ENCODE peak calls at places on chromosomes 1 and 21, in five cellular contexts. D, J, F, T and B are unnamed samples.

GRCh38 chr1:181013144-181013543 is 9.5 kb downstream of the STX6 start:
- DNase-seq in D (peak), J (no peak), F (no peak), T (no peak), B (no peak)

GRCh38 chr21:43866233-43866632 is 1.2 kb downstream of the AGPAT3 start:
- DNase-seq in D (peak), J (no peak), F (peak), T (peak), B (peak)

GRCh38 chr1:221777434-221778072 is 35.7 kb upstream of the DUSP10 start:
- DNase-seq in D (peak), J (no peak), F (peak), T (no peak), B (no peak)

GRCh38 chr1:177385760-177386698 is 215.3 kb downstream of the BRINP2 start:
- DNase-seq in D (no peak), J (no peak), F (no peak), T (no peak), B (no peak)

GRCh38 chr1:226741009-226741408 is 1.9 kb upstream of the ITPKB start:
- DNase-seq in D (no peak), J (no peak), F (peak), T (no peak), B (no peak)

GRCh38 chr1:10504259-10504658 is 29.5 kb downstream of the PEX14 start:
- DNase-seq in D (no peak), J (no peak), F (no peak), T (peak), B (no peak)

GRCh38 chr1:97814121-97814520 is 106.7 kb downstream of the DPYD start:
- DNase-seq in D (no peak), J (no peak), F (no peak), T (no peak), B (no peak)

GRCh38 chr1:5394111-5394510 is 598.1 kb downstream of the NPHP4 start:
- DNase-seq in D (no peak), J (no peak), F (no peak), T (no peak), B (no peak)

GRCh38 chr1:117605164-117605810 is 561 bp upstream of the TENT5C start:
- DNase-seq in D (no peak), J (peak), F (no peak), T (peak), B (no peak)
- TF ChIP-seq POLR2A in D (no peak), J (no peak), F (no peak), T (no peak), B (peak)

DNA sequence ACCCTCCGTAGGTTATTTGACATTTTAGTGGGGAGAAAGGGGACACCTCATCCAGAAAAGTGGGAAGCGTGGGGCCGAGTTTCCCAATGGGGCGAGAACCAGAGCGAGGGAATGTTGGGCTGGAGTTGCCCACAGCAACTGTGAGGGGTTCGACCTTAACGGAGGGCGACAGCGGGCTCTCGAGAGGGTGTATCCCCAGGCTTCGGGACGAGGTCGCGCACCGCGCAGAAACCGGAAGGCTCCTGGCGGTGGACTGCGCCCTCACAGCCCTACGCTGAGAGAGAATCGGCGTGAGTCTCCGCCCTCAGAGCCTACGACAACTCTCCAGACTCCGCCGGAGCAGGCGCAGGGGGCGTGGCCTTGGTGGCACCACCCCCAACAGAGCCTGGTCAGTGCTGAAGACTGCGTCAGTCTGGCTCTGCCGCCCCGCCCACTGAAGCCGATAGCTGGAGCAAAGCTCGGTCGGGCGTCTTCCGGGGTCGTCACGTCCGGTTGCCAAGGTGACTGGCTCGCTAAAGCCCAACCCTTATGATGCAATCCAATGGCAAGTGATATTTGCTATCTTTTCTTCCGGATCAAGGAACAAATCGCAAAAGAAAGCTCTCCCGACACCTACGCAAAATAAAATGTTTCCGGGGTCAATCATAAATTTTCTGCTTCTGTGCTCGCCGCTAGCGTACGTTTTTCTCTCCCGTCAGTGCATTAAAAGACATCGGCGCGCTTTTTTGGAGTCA is at the start of gene LRIF1:
- DNase-seq in D (peak), J (peak), F (peak), T (peak), B (peak)
- TF ChIP-seq POLR2A in D (peak), J (no peak), F (peak), T (peak), B (peak)

GRCh38 chr1:54846716-54847284 is 40.2 kb downstream of the DHCR24 start:
- DNase-seq in D (no peak), J (peak), F (no peak), T (no peak), B (no peak)

GRCh38 chr1:54845772-54846171 is 41.2 kb downstream of the DHCR24 start:
- DNase-seq in D (no peak), J (peak), F (no peak), T (no peak), B (no peak)

GRCh38 chr1:54848134-54848948 is 38.7 kb downstream of the DHCR24 start:
- DNase-seq in D (no peak), J (no peak), F (no peak), T (no peak), B (peak)

GRCh38 chr1:54844564-54844963 is 42.4 kb downstream of the DHCR24 start:
- DNase-seq in D (no peak), J (no peak), F (no peak), T (no peak), B (no peak)

DNA sequence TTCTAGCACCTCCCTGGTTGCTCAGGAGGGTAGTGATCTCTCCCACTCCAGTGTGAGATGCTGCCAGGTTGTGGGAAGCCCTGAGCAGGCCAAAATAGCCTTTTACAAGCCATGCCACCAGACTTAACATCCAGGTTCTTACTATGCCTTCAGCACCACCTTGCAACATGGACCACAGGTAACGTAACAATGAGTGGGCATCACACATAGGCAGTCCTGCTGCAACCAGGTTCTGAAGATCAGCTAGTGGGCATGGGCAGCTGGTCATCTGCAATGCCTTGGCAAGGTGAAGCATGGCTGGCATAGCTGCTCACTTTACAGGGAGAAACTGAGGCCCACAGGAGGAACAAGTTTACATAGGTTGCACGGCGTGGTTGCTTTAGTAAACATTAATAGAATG is 40.7 kb downstream of the DHCR24 start:
- DNase-seq in D (no peak), J (no peak), F (no peak), T (no peak), B (no peak)
- TF ChIP-seq POLR2A in D (no peak), J (no peak), F (no peak), T (no peak), B (no peak)

GRCh38 chr21:45506836-45507522 is 35.3 kb downstream of the SLC19A1 start:
- DNase-seq in D (no peak), J (no peak), F (no peak), T (peak), B (peak)

GRCh38 chr21:45508607-45509565 is 33.4 kb downstream of the SLC19A1 start:
- DNase-seq in D (peak), J (no peak), F (no peak), T (peak), B (peak)

GRCh38 chr21:45507523-45507875 is 34.7 kb downstream of the SLC19A1 start:
- DNase-seq in D (peak), J (no peak), F (no peak), T (peak), B (no peak)

GRCh38 chr21:45506241-45506817 is 35.9 kb downstream of the SLC19A1 start:
- DNase-seq in D (no peak), J (no peak), F (no peak), T (peak), B (peak)

GRCh38 chr21:45507888-45508508 is 34.2 kb downstream of the SLC19A1 start:
- DNase-seq in D (no peak), J (no peak), F (no peak), T (peak), B (no peak)
- TF ChIP-seq POLR2A in D (no peak), J (no peak), F (no peak), T (no peak), B (no peak)

DNA sequence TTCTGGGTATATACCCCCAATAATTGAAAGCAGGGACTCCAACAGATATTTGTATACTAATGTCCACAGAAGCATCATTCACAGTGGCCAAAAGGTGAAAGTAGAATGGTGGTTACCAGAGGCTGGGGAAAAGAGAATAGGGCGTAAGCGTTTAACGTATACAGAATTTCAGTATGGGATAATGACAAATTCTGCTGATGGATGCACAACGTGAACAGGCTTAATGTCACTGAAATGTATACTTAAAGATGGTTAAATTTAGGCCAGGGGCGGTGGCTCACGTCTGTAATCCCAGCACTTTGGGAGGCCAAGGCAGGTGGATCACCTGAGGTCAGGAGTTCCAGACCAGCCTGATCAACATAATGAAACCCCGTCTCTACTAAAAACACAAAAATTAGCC is 4.4 kb upstream of the NFYC start:
- DNase-seq in D (no peak), J (no peak), F (no peak), T (no peak), B (no peak)
- TF ChIP-seq POLR2A in D (no peak), J (no peak), F (no peak), T (no peak), B (no peak)

GRCh38 chr1:206912445-206913095 is 9.2 kb downstream of the FCMR start:
- DNase-seq in D (peak), J (peak), F (peak), T (peak), B (peak)
- TF ChIP-seq POLR2A in D (no peak), J (no peak), F (no peak), T (no peak), B (no peak)